ENCODE peak calls at places on chromosomes 4 and X, in six cellular contexts. B, M, P, E, R and O are unnamed samples.

GRCh38 chrX:23904096-23904495 is 3.6 kb downstream of the APOO start:
- DNase-seq in B (peak; percentile 87), M (no peak), P (no peak), E (no peak), R (peak; percentile 46), O (no peak)

GRCh38 chr4:61740950-61741638 is 541.0 kb downstream of the ADGRL3 start:
- DNase-seq in B (no peak), M (no peak), P (no peak), E (no peak), R (no peak), O (no peak)

GRCh38 chr4:23382880-23383279 is 507.0 kb downstream of the PPARGC1A start:
- DNase-seq in B (no peak), M (no peak), P (no peak), E (no peak), R (no peak), O (no peak)

GRCh38 chr4:24763631-24764302 is 31.6 kb upstream of the SOD3 start:
- DNase-seq in B (no peak), M (no peak), P (no peak), E (no peak), R (no peak), O (no peak)

GRCh38 chr4:170682511-170682910 is 592.8 kb upstream of the AADAT start:
- DNase-seq in B (no peak), M (no peak), P (no peak), E (no peak), R (no peak), O (no peak)

GRCh38 chr4:155707251-155707650 is 40.6 kb downstream of the GUCY1A1 start:
- DNase-seq in B (no peak), M (no peak), P (no peak), E (no peak), R (no peak), O (no peak)

GRCh38 chr4:142452132-142452855 is 393.8 kb downstream of the INPP4B start:
- DNase-seq in B (no peak), M (no peak), P (no peak), E (no peak), R (peak; percentile 58), O (no peak)

GRCh38 chr4:53706422-53707032 is 115.2 kb upstream of the LNX1 start:
- DNase-seq in B (peak; percentile 68), M (peak; percentile 7), P (peak; percentile 12), E (peak; percentile 28), R (peak; percentile 42), O (peak; percentile 40)

GRCh38 chr4:82780398-82781231 is 18.0 kb downstream of the SCD5 start:
- DNase-seq in B (peak; percentile 89), M (peak; percentile 73), P (no peak), E (no peak), R (no peak), O (peak; percentile 70)

GRCh38 chrX:97563531-97564133 is 679.9 kb downstream of the RPA4 start:
- DNase-seq in B (peak; percentile 70), M (peak; percentile 14), P (no peak), E (peak; percentile 61), R (peak; percentile 48), O (peak; percentile 50)

GRCh38 chrX:134294548-134294947 is 57.6 kb downstream of the CCDC160 start:
- DNase-seq in B (peak; percentile 1), M (no peak), P (no peak), E (no peak), R (no peak), O (no peak)

GRCh38 chrX:153685751-153686676 is 1.7 kb upstream of the SLC6A8 start:
- DNase-seq in B (no peak), M (no peak), P (no peak), E (no peak), R (no peak), O (no peak)

GRCh38 chr4:83369825-83370639 is 35.4 kb upstream of the HPSE start:
- DNase-seq in B (no peak), M (no peak), P (no peak), E (no peak), R (no peak), O (no peak)

GRCh38 chrX:53374923-53375322 is 47.5 kb downstream of the SMC1A start:
- DNase-seq in B (no peak), M (no peak), P (no peak), E (peak; percentile 16), R (no peak), O (no peak)